ENCODE peak calls at places on chromosomes 5 and 9, in seven cellular contexts. A, Y, B, L, Q, K and W are unnamed samples.
A peak's percentile ranks its signal among the peaks of the same experiment; 100 is the strongest.

GRCh38 chr5:43007246-43007910 is 32.7 kb downstream of the ANXA2R start:
- DNase-seq in A (peak; percentile 97), Y (peak; percentile 71), B (peak; percentile 91), L (peak; percentile 62), Q (peak; percentile 79), K (peak; percentile 82), W (peak; percentile 85)

GRCh38 chr9:2018764-2019548 is 3.8 kb downstream of the SMARCA2 start:
- DNase-seq in A (no peak), Y (no peak), B (no peak), L (no peak), Q (no peak), K (no peak), W (no peak)

GRCh38 chr9:134993996-134994720 is 76.4 kb upstream of the FCN1 start:
- DNase-seq in A (no peak), Y (no peak), B (peak; percentile 21), L (no peak), Q (no peak), K (no peak), W (no peak)

GRCh38 chr5:1511037-1511436 is 12.7 kb downstream of the LPCAT1 start:
- DNase-seq in A (no peak), Y (no peak), B (peak; percentile 39), L (peak; percentile 12), Q (no peak), K (no peak), W (no peak)

GRCh38 chr5:33994845-33995244 is 10.4 kb upstream of the SLC45A2 start:
- DNase-seq in A (peak; percentile 73), Y (no peak), B (no peak), L (no peak), Q (no peak), K (peak; percentile 79), W (no peak)

GRCh38 chr5:147507480-147508126 is 2.3 kb downstream of the DPYSL3 start:
- DNase-seq in A (peak; percentile 80), Y (no peak), B (peak; percentile 49), L (no peak), Q (no peak), K (no peak), W (no peak)

GRCh38 chr5:122327110-122327509 is 15.1 kb downstream of the SNCAIP start:
- DNase-seq in A (no peak), Y (no peak), B (no peak), L (no peak), Q (no peak), K (no peak), W (no peak)

GRCh38 chr9:137341227-137341626 is 39.2 kb upstream of the NRARP start:
- DNase-seq in A (no peak), Y (no peak), B (no peak), L (no peak), Q (no peak), K (no peak), W (no peak)

GRCh38 chr5:160213537-160213936 is 15.8 kb upstream of the FABP6 start:
- DNase-seq in A (no peak), Y (no peak), B (no peak), L (no peak), Q (no peak), K (no peak), W (no peak)

GRCh38 chr5:132586063-132586462 is 29.3 kb downstream of the RAD50 start:
- DNase-seq in A (no peak), Y (no peak), B (no peak), L (no peak), Q (no peak), K (no peak), W (no peak)

GRCh38 chr9:129635099-129635803 is 6.7 kb downstream of the ASB6 start:
- DNase-seq in A (no peak), Y (no peak), B (no peak), L (no peak), Q (no peak), K (no peak), W (no peak)

GRCh38 chr5:148060309-148060708 is 3.5 kb upstream of the SPINK5 start:
- DNase-seq in A (no peak), Y (no peak), B (no peak), L (no peak), Q (no peak), K (no peak), W (no peak)

GRCh38 chr9:16705121-16705604 is 165.3 kb downstream of the BNC2 start:
- DNase-seq in A (peak; percentile 97), Y (no peak), B (peak; percentile 94), L (no peak), Q (peak; percentile 98), K (peak; percentile 69), W (peak; percentile 83)